ENCODE peak calls at places on chromosomes 1 and 21, in four cellular contexts. N, K, D and P are unnamed samples.
A peak's percentile ranks its signal among the peaks of the same experiment; 100 is the strongest.

GRCh38 chr21:31530918-31531705 is 128.4 kb upstream of the SOD1 start:
- DNase-seq in N (no peak), K (no peak), D (no peak), P (no peak)

GRCh38 chr1:204469304-204469703 is 25.3 kb downstream of the PIK3C2B start:
- DNase-seq in N (no peak), K (peak; percentile 62), D (no peak), P (no peak)

GRCh38 chr1:41890841-41891311 is 27.8 kb downstream of the HIVEP3 start:
- DNase-seq in N (peak; percentile 14), K (peak; percentile 29), D (no peak), P (no peak)

GRCh38 chr1:56676571-56677035 is 31.5 kb downstream of the PRKAA2 start:
- DNase-seq in N (peak; percentile 84), K (no peak), D (no peak), P (no peak)

GRCh38 chr1:12472798-12473551 is 145.0 kb downstream of the DHRS3 start:
- DNase-seq in N (no peak), K (no peak), D (peak; percentile 44), P (peak; percentile 61)

GRCh38 chr1:109499661-109500536 is 6.0 kb downstream of the CYB561D1 start:
- DNase-seq in N (peak; percentile 38), K (peak; percentile 42), D (peak; percentile 50), P (peak; percentile 48)

GRCh38 chr1:3774503-3775247 is 2.1 kb downstream of the SMIM1 start:
- DNase-seq in N (no peak), K (peak; percentile 51), D (no peak), P (peak; percentile 48)

GRCh38 chr21:25582888-25583287 is 24.4 kb downstream of the MRPL39 start:
- DNase-seq in N (no peak), K (no peak), D (no peak), P (no peak)

GRCh38 chr1:205523891-205524793 is 19.7 kb downstream of the CDK18 start:
- DNase-seq in N (peak; percentile 68), K (peak; percentile 72), D (peak; percentile 64), P (peak; percentile 64)

GRCh38 chr1:3205815-3206214 is 136.8 kb downstream of the PRDM16 start:
- DNase-seq in N (no peak), K (no peak), D (no peak), P (no peak)

GRCh38 chr1:209993061-209993830 is 55.2 kb downstream of the SYT14 start:
- DNase-seq in N (no peak), K (peak; percentile 3), D (no peak), P (no peak)
- H3K4me1 ChIP-seq in N (no peaks in the 10 kb centered on the region), K (no peaks in the 10 kb centered on the region), D (no peaks in the 10 kb centered on the region), P (no peaks in the 10 kb centered on the region)

GRCh38 chr1:63621698-63622097 is 28.5 kb downstream of the PGM1 start:
- DNase-seq in N (peak; percentile 34), K (peak; percentile 47), D (no peak), P (no peak)
- H3K27ac ChIP-seq in N (no peak overlapping the region), K (no peak overlapping the region), D (no peak overlapping the region), P (no peak overlapping the region)

GRCh38 chr1:231192620-231193163 is 30.8 kb downstream of the TRIM67 start:
- DNase-seq in N (peak; percentile 48), K (peak; percentile 73), D (no peak), P (no peak)
- H3K36me3 ChIP-seq in N (no peaks in the 10 kb centered on the region), K (no peaks in the 10 kb centered on the region), D (no peaks in the 10 kb centered on the region), P (no peaks in the 10 kb centered on the region)

DNA sequence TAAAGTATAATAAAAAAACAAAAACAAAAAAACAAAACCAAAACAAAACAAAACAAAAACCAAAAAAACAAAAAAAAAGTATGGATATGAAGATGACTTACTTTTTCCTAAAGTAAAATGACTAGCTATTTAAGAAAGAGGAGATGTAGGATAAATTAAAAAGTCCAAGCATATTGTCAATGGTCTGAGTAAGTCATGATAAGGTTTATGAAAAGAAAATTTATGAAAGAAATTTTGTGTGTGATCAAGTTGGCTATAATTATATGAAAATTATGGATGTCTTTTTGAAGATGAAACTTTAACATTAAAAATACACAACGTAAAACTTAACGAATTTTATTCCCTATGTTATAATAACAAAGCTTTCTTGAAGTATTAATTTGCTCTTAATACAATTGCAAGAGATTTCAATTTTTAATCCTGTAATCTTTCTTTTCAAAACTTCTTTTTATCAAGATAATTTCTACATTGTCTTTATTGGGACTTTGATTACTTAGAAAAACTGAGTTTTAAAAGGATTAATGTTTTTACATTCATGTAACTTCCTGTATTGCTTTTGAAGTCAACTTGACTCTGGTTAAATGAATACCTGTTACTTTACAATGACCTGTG is 200.9 kb upstream of the IVNS1ABP start:
- DNase-seq in N (no peak), K (no peak), D (no peak), P (no peak)
- H3K4me1 ChIP-seq in N (no peaks in the 10 kb centered on the region), K (no peaks in the 10 kb centered on the region), D (no peaks in the 10 kb centered on the region), P (no peaks in the 10 kb centered on the region)

GRCh38 chr1:193413376-193413775 is 227.0 kb upstream of the B3GALT2 start:
- DNase-seq in N (no peak), K (no peak), D (no peak), P (no peak)
- H3K27ac ChIP-seq in N (no peak overlapping the region), K (no peak overlapping the region), D (peak overlapping the region; percentile 69), P (no peak overlapping the region)

GRCh38 chr1:169869426-169869825 is 24.3 kb downstream of the SCYL3 start:
- DNase-seq in N (no peak), K (no peak), D (no peak), P (no peak)

GRCh38 chr1:169866577-169866976 is 27.1 kb downstream of the SCYL3 start:
- DNase-seq in N (no peak), K (no peak), D (no peak), P (no peak)

GRCh38 chr1:169868978-169869377 is 24.7 kb downstream of the SCYL3 start:
- DNase-seq in N (no peak), K (no peak), D (no peak), P (no peak)

DNA sequence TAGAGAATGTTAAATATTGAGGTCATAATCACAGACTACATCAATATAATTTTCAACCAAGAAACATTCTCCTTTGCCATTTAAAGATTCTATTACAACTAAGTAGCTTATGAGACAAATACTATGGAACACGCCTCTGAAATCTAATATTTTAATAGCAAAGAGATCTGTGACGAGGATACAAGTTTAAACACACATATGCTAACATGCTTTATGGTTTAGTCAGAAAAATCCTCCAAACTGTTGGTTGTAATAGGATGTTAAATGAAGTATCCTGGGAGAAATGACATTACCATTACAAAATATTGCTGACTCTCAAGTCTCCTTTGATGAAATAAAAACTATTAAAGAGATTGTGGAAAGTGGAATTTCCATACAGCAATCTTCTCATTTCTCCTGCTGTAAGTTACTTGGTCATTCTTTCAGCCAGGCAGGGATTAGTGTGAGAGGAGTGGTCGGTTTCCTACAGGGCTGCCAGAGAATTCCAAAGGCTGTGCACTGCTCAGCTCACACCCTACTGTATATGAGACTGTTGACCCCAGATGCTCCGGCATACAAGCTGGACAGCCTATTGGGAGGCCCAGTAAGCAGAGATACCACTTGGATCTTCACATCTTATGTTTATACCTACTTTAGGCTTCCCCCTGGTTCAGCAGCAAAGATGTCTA is 26.6 kb downstream of the SCYL3 start:
- DNase-seq in N (no peak), K (no peak), D (no peak), P (no peak)
- H3K36me3 ChIP-seq in N (peaks cover 15% of the 10 kb centered on the region), K (peaks cover 53% of the 10 kb centered on the region), D (peaks cover 90% of the 10 kb centered on the region), P (peaks cover 62% of the 10 kb centered on the region)

DNA sequence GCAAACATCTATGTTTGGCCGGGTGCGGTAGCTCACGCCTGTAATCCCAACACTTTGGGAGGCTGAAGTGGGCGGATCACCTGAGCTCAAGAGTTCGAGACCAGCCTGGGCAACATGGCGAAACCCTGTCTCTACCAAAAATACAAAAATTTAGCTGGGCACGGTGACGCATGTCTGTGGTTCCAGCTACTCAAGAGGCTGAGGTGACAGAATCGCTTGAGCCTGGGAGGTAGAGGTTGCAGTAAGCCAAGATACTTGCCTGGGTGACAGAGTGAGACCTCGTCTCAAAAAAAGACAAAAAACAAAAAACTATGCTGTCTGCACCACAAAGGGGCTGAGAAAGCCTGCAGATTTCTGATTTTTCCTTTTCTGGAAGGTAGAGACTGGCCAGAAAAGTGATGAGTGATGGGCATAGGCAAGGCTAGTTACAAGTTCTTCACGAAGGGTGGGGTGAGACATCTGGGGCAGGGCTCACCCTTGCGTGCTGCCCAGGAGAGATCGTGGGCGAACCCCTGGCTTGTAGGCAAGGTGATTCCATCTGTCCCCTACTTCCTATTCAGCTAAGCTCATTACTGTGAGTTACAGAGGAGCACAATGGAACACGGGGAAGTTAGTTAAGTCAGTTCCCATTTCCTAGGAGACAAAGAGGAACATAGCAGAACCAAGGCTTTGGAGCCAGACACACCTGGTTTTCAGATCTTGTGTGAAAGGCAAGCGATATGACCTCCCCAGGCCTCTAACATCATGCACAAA is 3.2 kb downstream of the SLC2A1 start:
- DNase-seq in N (no peak), K (no peak), D (no peak), P (no peak)
- H3K4me1 ChIP-seq in N (peaks cover 5% of the 10 kb centered on the region), K (peaks cover 38% of the 10 kb centered on the region), D (peaks cover 79% of the 10 kb centered on the region), P (peaks cover 75% of the 10 kb centered on the region)

GRCh38 chr1:201739492-201740085 is 89.4 kb upstream of the IPO9 start:
- DNase-seq in N (peak; percentile 50), K (peak; percentile 73), D (peak; percentile 46), P (peak; percentile 62)

GRCh38 chr1:201737350-201738060 is 91.5 kb upstream of the IPO9 start:
- DNase-seq in N (peak; percentile 84), K (peak; percentile 90), D (no peak), P (no peak)

GRCh38 chr1:201739054-201739453 is 89.9 kb upstream of the IPO9 start:
- DNase-seq in N (no peak), K (peak; percentile 48), D (no peak), P (no peak)

GRCh38 chr1:201734776-201735175 is 94.2 kb upstream of the IPO9 start:
- DNase-seq in N (no peak), K (no peak), D (no peak), P (no peak)

GRCh38 chr1:201736707-201737320 is 92.1 kb upstream of the IPO9 start:
- DNase-seq in N (no peak), K (no peak), D (no peak), P (no peak)
- H3K27ac ChIP-seq in N (peak overlapping the region; percentile 33), K (peak overlapping the region; percentile 100), D (no peak overlapping the region), P (no peak overlapping the region)

GRCh38 chr1:28684937-28685336 is 16.4 kb downstream of the GMEB1 start:
- DNase-seq in N (no peak), K (no peak), D (no peak), P (no peak)
- H3K36me3 ChIP-seq in N (peaks cover 2% of the 10 kb centered on the region), K (peaks cover 3% of the 10 kb centered on the region), D (peaks cover 43% of the 10 kb centered on the region), P (peaks cover 6% of the 10 kb centered on the region)